ENCODE peak calls at places on chromosomes 3 and 15, in seven cellular contexts. L is mesendoderm, Z is mesenchymal stem cell, H is IMR-90, J is H9, A is H1, F is trophoblast cell. E is an unnamed sample.
A peak's percentile ranks its signal among the peaks of the same experiment; 100 is the strongest.

GRCh38 chr3:190826018-190826417 is 36.5 kb downstream of the GMNC start:
- DNase-seq in L (no peak), Z (no peak), F (no peak), J (no peak), A (no peak), H (no peak), E (no peak)

GRCh38 chr3:59809750-59810444 is 760.1 kb upstream of the CFAP20DC start:
- DNase-seq in A (no peak), L (peak; percentile 45), J (no peak), F (no peak), H (peak; percentile 57), Z (peak; percentile 8), E (no peak)

GRCh38 chr15:43922021-43922420 is 95.2 kb downstream of the WDR76 start:
- DNase-seq in A (no peak), L (no peak), J (no peak), H (peak; percentile 73), F (peak; percentile 24), Z (peak; percentile 69), E (no peak)

GRCh38 chr3:148077318-148077923 is 620.3 kb upstream of the AGTR1 start:
- DNase-seq in A (no peak), L (peak; percentile 38), Z (peak; percentile 33), H (peak; percentile 28), F (peak; percentile 38), J (no peak), E (no peak)

GRCh38 chr15:63945838-63946298 is 100.4 kb downstream of the DAPK2 start:
- DNase-seq in J (peak; percentile 37), F (no peak), H (no peak), A (peak; percentile 47), Z (no peak), L (peak; percentile 7), E (no peak)

GRCh38 chr3:62242846-62243245 is 130.5 kb downstream of the FEZF2 start:
- DNase-seq in J (peak; percentile 37), L (no peak), A (no peak), Z (no peak), F (no peak), H (no peak), E (peak; percentile 84)

GRCh38 chr3:41369838-41370237 is 170.5 kb downstream of the CTNNB1 start:
- DNase-seq in L (peak; percentile 36), J (no peak), H (no peak), F (no peak), A (no peak), Z (no peak), E (no peak)

GRCh38 chr3:44920081-44920480 is 45.7 kb downstream of the TGM4 start:
- DNase-seq in L (no peak), J (no peak), F (no peak), H (no peak), Z (no peak), A (no peak), E (no peak)

GRCh38 chr3:171741377-171741776 is 68.9 kb downstream of the PLD1 start:
- DNase-seq in F (no peak), Z (no peak), A (no peak), J (no peak), H (no peak), L (no peak), E (no peak)

GRCh38 chr15:79122943-79123342 is 32.4 kb upstream of the RASGRF1 start:
- DNase-seq in H (no peak), F (no peak), A (no peak), Z (no peak), J (no peak), L (no peak), E (no peak)

GRCh38 chr3:141076821-141077571 is 25.8 kb downstream of the SPSB4 start:
- DNase-seq in J (peak; percentile 61), F (peak; percentile 6), H (peak; percentile 52), Z (peak; percentile 86), A (no peak), L (peak; percentile 66), E (no peak)

GRCh38 chr15:34217587-34218225 is 7.1 kb upstream of the EMC4 start:
- DNase-seq in A (no peak), H (peak; percentile 31), Z (peak; percentile 70), J (no peak), L (no peak), F (no peak), E (no peak)

GRCh38 chr15:99170476-99171065 is 65.7 kb downstream of the SYNM start:
- DNase-seq in F (no peak), L (no peak), A (no peak), J (no peak), H (no peak), Z (no peak), E (no peak)

GRCh38 chr3:52176188-52176752 is 21.7 kb upstream of the ALAS1 start:
- DNase-seq in F (no peak), L (no peak), A (no peak), H (no peak), Z (no peak), J (no peak), E (no peak)

GRCh38 chr15:31300981-31301686 is 25.5 kb upstream of the KLF13 start:
- DNase-seq in Z (no peak), H (no peak), J (no peak), F (no peak), L (peak; percentile 35), A (peak; percentile 42), E (no peak)

GRCh38 chr3:158354713-158355112 is 216.3 kb upstream of the MLF1 start:
- DNase-seq in A (no peak), J (no peak), Z (no peak), H (no peak), F (no peak), L (no peak), E (no peak)

GRCh38 chr3:120555661-120556509 is 40.3 kb upstream of the NDUFB4 start:
- DNase-seq in L (no peak), H (no peak), A (no peak), J (no peak), Z (no peak), F (no peak), E (no peak)

GRCh38 chr3:174318146-174318545 is 541.0 kb upstream of the NAALADL2 start:
- DNase-seq in Z (no peak), F (no peak), A (no peak), L (no peak), H (peak; percentile 39), J (no peak), E (no peak)

GRCh38 chr3:55571216-55571813 is 84.2 kb upstream of the WNT5A start:
- DNase-seq in Z (no peak), H (no peak), A (no peak), L (no peak), F (no peak), J (no peak), E (no peak)

GRCh38 chr3:135889417-135889816 is 76.1 kb upstream of the PPP2R3A start:
- DNase-seq in A (no peak), J (no peak), F (no peak), H (no peak), L (peak; percentile 30), Z (no peak), E (no peak)

GRCh38 chr3:22959593-22959992 is 243.5 kb upstream of the UBE2E2 start:
- DNase-seq in F (no peak), H (no peak), J (no peak), Z (no peak), A (no peak), L (peak; percentile 4), E (no peak)

GRCh38 chr15:35019401-35020327 is 31.6 kb upstream of the ZNF770 start:
- DNase-seq in A (peak; percentile 54), L (peak; percentile 74), F (peak; percentile 22), Z (peak; percentile 51), J (peak; percentile 76), H (peak; percentile 10), E (no peak)

GRCh38 chr15:62997441-62997840 is 45.1 kb upstream of the TPM1 start:
- DNase-seq in J (no peak), Z (no peak), L (no peak), A (no peak), H (no peak), F (no peak), E (no peak)

GRCh38 chr15:74540135-74540760 is 772 bp upstream of the ARID3B start:
- DNase-seq in L (peak; percentile 41), J (no peak), H (peak; percentile 60), F (no peak), Z (peak; percentile 71), A (no peak), E (no peak)

GRCh38 chr3:133021206-133021605 is 17.0 kb upstream of the TMEM108 start:
- DNase-seq in Z (no peak), H (no peak), F (no peak), L (no peak), A (no peak), J (no peak), E (no peak)

GRCh38 chr3:133025546-133025945 is 12.6 kb upstream of the TMEM108 start:
- DNase-seq in A (no peak), F (no peak), J (no peak), L (no peak), Z (no peak), H (no peak), E (no peak)

DNA sequence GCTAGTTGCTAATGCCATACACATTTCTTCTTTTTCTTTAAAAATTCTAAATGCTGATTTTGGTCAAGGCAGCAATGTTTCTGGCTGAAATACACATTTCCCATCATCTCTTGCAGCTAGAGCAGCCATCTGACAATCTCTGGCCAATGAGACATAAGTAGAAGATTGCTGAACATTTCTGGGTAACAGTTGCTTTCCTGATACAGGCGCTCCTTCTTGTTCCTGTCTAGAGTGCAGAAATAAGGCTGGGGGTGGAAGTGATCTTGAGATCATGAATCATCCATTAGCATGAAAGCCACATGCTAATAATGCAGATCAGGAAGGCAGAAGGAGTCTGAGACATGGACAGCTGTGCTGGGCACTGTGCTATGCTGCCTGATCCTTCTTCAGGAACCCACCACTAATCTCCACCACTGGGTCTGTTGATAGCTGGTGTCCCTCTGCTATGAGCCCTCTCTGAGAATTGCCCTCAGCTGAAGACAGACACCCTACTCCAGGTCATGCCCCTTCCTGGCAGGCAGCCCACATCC is 14.8 kb upstream of the TMEM108 start:
- DNase-seq in A (no peak), L (no peak), H (no peak), J (no peak), Z (no peak), F (no peak), E (no peak)
- H3K23ac ChIP-seq in A (no peak overlapping the region), L (no peak overlapping the region), H (no peak overlapping the region), J (no peak overlapping the region), Z (no peak overlapping the region), F (no peak overlapping the region), E (no peak overlapping the region)

DNA sequence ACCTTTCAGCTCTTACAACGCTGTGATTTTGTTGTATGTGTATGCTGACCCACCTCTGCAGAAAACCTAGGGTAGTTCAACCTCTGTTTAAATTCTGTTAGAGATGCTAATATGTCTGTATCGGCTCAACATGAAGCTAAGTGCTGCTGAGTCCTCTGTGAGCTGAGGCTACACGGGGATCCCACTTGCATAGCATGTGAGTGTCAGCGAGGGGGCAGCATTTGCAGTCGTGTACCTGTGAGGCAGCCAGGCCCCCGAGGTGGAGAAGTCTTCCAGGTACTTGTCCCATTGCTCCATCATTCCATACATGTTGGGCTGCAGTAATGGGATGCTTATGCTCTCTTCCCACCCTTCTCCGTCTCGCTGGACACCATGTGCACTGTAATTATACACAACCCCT is 3.7 kb downstream of the MKRN2OS start:
- DNase-seq in Z (no peak), J (peak; percentile 68), H (no peak), A (no peak), F (peak; percentile 61), L (peak; percentile 54), E (no peak)
- H2BK5ac ChIP-seq in Z (no peak overlapping the region), J (no peak overlapping the region), H (no peak overlapping the region), A (no peak overlapping the region), F (no peak overlapping the region), L (no peak overlapping the region), E (no peak overlapping the region)

GRCh38 chr3:195171093-195171873 is 99.7 kb downstream of the XXYLT1 start:
- DNase-seq in F (no peak), L (no peak), A (no peak), Z (peak; percentile 33), J (no peak), H (no peak), E (no peak)
- H3K23ac ChIP-seq in F (no peak overlapping the region), L (no peak overlapping the region), A (no peak overlapping the region), Z (no peak overlapping the region), J (no peak overlapping the region), H (no peak overlapping the region), E (no peak overlapping the region)

GRCh38 chr3:27666277-27666676 is 55.8 kb downstream of the EOMES start:
- DNase-seq in A (no peak), Z (peak; percentile 13), L (peak; percentile 57), F (no peak), H (no peak), J (peak; percentile 49), E (peak; percentile 6)
- H2BK5ac ChIP-seq in A (peak overlapping the region; percentile 64), Z (no peak overlapping the region), L (no peak overlapping the region), F (no peak overlapping the region), H (no peak overlapping the region), J (peak overlapping the region; percentile 88), E (no peak overlapping the region)